ENCODE peak calls at places on chromosome 18, in seven cellular contexts. O is left ventricle myocardium superior; H is fibroblast of gingiva; K is T-helper 1 cell; V is activated CD4-positive, alpha-beta T cell treated with anti-CD3 and anti-CD28 coated beads for 24 hours; D is pulmonary artery endothelial cell; L is left lobe of liver. A is an unnamed sample.
A peak's percentile ranks its signal among the peaks of the same experiment; 100 is the strongest.

GRCh38 chr18:2914844-2915243 is 68.0 kb downstream of the EMILIN2 start:
- DNase-seq in O (peak; percentile 42), H (peak; percentile 25), K (no peak), V (no peak), D (no peak), L (no peak), A (no peak)

GRCh38 chr18:11322006-11322405 is 172.6 kb upstream of the PIEZO2 start:
- DNase-seq in O (no peak), H (no peak), K (no peak), V (no peak), D (no peak), L (no peak), A (no peak)

GRCh38 chr18:47795448-47795843 is 135.0 kb downstream of the SMAD2 start:
- DNase-seq in O (no peak), H (no peak), K (no peak), V (no peak), D (no peak), L (no peak), A (no peak)

GRCh38 chr18:7830468-7830867 is 263.4 kb downstream of the PTPRM start:
- DNase-seq in O (no peak), H (no peak), K (no peak), V (no peak), D (no peak), L (no peak), A (peak; percentile 7)

GRCh38 chr18:79902075-79902474 is 49.4 kb downstream of the SLC66A2 start:
- DNase-seq in O (no peak), H (no peak), K (no peak), V (no peak), D (no peak), L (no peak), A (no peak)

GRCh38 chr18:60794802-60795201 is 422.2 kb upstream of the MC4R start:
- DNase-seq in O (no peak), H (no peak), K (no peak), V (no peak), D (no peak), L (no peak), A (no peak)

GRCh38 chr18:49650426-49650891 is 88.6 kb downstream of the LIPG start:
- DNase-seq in O (no peak), H (no peak), K (no peak), V (no peak), D (no peak), L (peak; percentile 77), A (no peak)

GRCh38 chr18:2905802-2906521 is 59.2 kb downstream of the EMILIN2 start:
- DNase-seq in O (peak; percentile 84), H (peak; percentile 52), K (peak; percentile 24), V (peak; percentile 52), D (no peak), L (peak; percentile 51), A (peak; percentile 65)

GRCh38 chr18:79400591-79401381 is 5.1 kb downstream of the NFATC1 start:
- DNase-seq in O (peak; percentile 45), H (no peak), K (peak; percentile 65), V (no peak), D (no peak), L (no peak), A (no peak)

GRCh38 chr18:22666411-22666940 is 248.8 kb upstream of the CTAGE1 start:
- DNase-seq in O (no peak), H (no peak), K (no peak), V (no peak), D (no peak), L (no peak), A (no peak)

GRCh38 chr18:11991021-11991770 is 9.9 kb downstream of the IMPA2 start:
- DNase-seq in O (peak; percentile 17), H (no peak), K (no peak), V (no peak), D (no peak), L (no peak), A (no peak)

GRCh38 chr18:11175266-11175947 is 26.0 kb upstream of the PIEZO2 start:
- DNase-seq in O (no peak), H (peak; percentile 42), K (no peak), V (no peak), D (no peak), L (no peak), A (no peak)

GRCh38 chr18:63297678-63298392 is 21.7 kb downstream of the BCL2 start:
- DNase-seq in O (no peak), H (no peak), K (no peak), V (no peak), D (no peak), L (no peak), A (no peak)

GRCh38 chr18:76519156-76519549 is 24.1 kb upstream of the ZNF516 start:
- DNase-seq in O (no peak), H (peak; percentile 21), K (no peak), V (no peak), D (no peak), L (no peak), A (no peak)

GRCh38 chr18:4236940-4237686 is 218.0 kb downstream of the DLGAP1 start:
- DNase-seq in O (no peak), H (no peak), K (no peak), V (no peak), D (no peak), L (no peak), A (no peak)

GRCh38 chr18:13235326-13235937 is 16.9 kb downstream of the LDLRAD4 start:
- DNase-seq in O (no peak), H (no peak), K (no peak), V (no peak), D (no peak), L (peak; percentile 18), A (no peak)

GRCh38 chr18:23378470-23378764 is 74.7 kb upstream of the RIOK3 start:
- DNase-seq in O (no peak), H (no peak), K (no peak), V (no peak), D (no peak), L (no peak), A (no peak)

GRCh38 chr18:69400253-69400975 is at the start of gene DOK6:
- DNase-seq in O (peak; percentile 82), H (peak; percentile 80), K (peak; percentile 8), V (no peak), D (no peak), L (peak; percentile 61), A (peak; percentile 63)

GRCh38 chr18:74281011-74281638 is 10.6 kb downstream of the CYB5A start:
- DNase-seq in O (no peak), H (no peak), K (no peak), V (no peak), D (no peak), L (no peak), A (no peak)

GRCh38 chr18:24656571-24656971 is 196.1 kb downstream of the HRH4 start:
- DNase-seq in O (no peak), H (no peak), K (no peak), V (no peak), D (no peak), L (no peak), A (peak; percentile 84)

GRCh38 chr18:78178812-78179211 is 800.8 kb upstream of the SALL3 start:
- DNase-seq in O (no peak), H (no peak), K (no peak), V (no peak), D (no peak), L (no peak), A (no peak)

GRCh38 chr18:7116001-7116831 is 1.4 kb downstream of the LAMA1 start:
- DNase-seq in O (no peak), H (peak; percentile 21), K (no peak), V (no peak), D (no peak), L (no peak), A (no peak)

GRCh38 chr18:64777561-64777960 is 628.7 kb upstream of the LINC00305 start:
- DNase-seq in O (no peak), H (no peak), K (no peak), V (no peak), D (no peak), L (no peak), A (no peak)

GRCh38 chr18:75201273-75201898 is 7.6 kb downstream of the PTGR3 start:
- DNase-seq in O (no peak), H (no peak), K (no peak), V (no peak), D (no peak), L (no peak), A (no peak)

GRCh38 chr18:23938046-23938756 is 76.4 kb upstream of the TTC39C start:
- DNase-seq in O (no peak), H (no peak), K (no peak), V (no peak), D (no peak), L (no peak), A (no peak)

GRCh38 chr18:24797987-24798386 is 337.6 kb downstream of the HRH4 start:
- DNase-seq in O (no peak), H (no peak), K (no peak), V (no peak), D (no peak), L (no peak), A (no peak)

GRCh38 chr18:27363918-27364317 is 178.8 kb upstream of the CHST9 start:
- DNase-seq in O (no peak), H (no peak), K (no peak), V (no peak), D (no peak), L (no peak), A (no peak)

GRCh38 chr18:47566809-47567208 is 315.3 kb upstream of the SKOR2 start:
- DNase-seq in O (no peak), H (no peak), K (no peak), V (no peak), D (no peak), L (no peak), A (no peak)

GRCh38 chr18:42706618-42707017 is 408.9 kb downstream of the RIT2 start:
- DNase-seq in O (no peak), H (no peak), K (no peak), V (no peak), D (no peak), L (no peak), A (peak; percentile 83)

GRCh38 chr18:59718108-59719057 is 21.2 kb upstream of the CCBE1 start:
- DNase-seq in O (no peak), H (peak; percentile 97), K (no peak), V (no peak), D (no peak), L (no peak), A (no peak)

GRCh38 chr18:7904529-7904928 is 337.4 kb downstream of the PTPRM start:
- DNase-seq in O (no peak), H (peak; percentile 71), K (no peak), V (no peak), D (no peak), L (no peak), A (no peak)

GRCh38 chr18:29164020-29164706 is 987.2 kb upstream of the CDH2 start:
- DNase-seq in O (no peak), H (peak; percentile 89), K (no peak), V (no peak), D (peak; percentile 88), L (no peak), A (no peak)

GRCh38 chr18:46264255-46264654 is 160.1 kb downstream of the HAUS1 start:
- DNase-seq in O (no peak), H (peak; percentile 41), K (no peak), V (no peak), D (no peak), L (no peak), A (no peak)

GRCh38 chr18:51212606-51213005 is 15.1 kb upstream of the MEX3C start:
- DNase-seq in O (no peak), H (no peak), K (no peak), V (no peak), D (no peak), L (no peak), A (no peak)

GRCh38 chr18:23136326-23137092 is 1.2 kb downstream of the CABLES1 start:
- DNase-seq in O (peak; percentile 67), H (peak; percentile 38), K (no peak), V (no peak), D (no peak), L (peak; percentile 63), A (no peak)

GRCh38 chr18:50454379-50455005 is 79.6 kb downstream of the SKA1 start:
- DNase-seq in O (no peak), H (no peak), K (no peak), V (no peak), D (no peak), L (no peak), A (no peak)

GRCh38 chr18:12990128-12990485 is 1.1 kb upstream of the CEP192 start:
- DNase-seq in O (no peak), H (no peak), K (no peak), V (no peak), D (no peak), L (no peak), A (no peak)

GRCh38 chr18:79368681-79369080 is 27.0 kb upstream of the NFATC1 start:
- DNase-seq in O (no peak), H (no peak), K (no peak), V (no peak), D (no peak), L (peak; percentile 36), A (no peak)

A was measured in NCI-H774.